ENCODE peak calls at places on chromosome 18, in four cellular contexts. T is WTC11, S is KBM-7, B is T-helper 1 cell. H is an unnamed sample.

GRCh38 chr18:48418000-48418399 is 8.8 kb upstream of the ZBTB7C start:
- DNase-seq in B (no peak), S (no peak), T (no peak), H (no peak)

GRCh38 chr18:76357585-76358265 is 137.3 kb downstream of the ZNF516 start:
- DNase-seq in B (no peak), T (no peak), S (no peak), H (no peak)

GRCh38 chr18:62937065-62937464 is 221.7 kb downstream of the PHLPP1 start:
- DNase-seq in S (no peak), B (no peak), T (no peak), H (no peak)

GRCh38 chr18:56952026-56952425 is 194.9 kb upstream of the BOD1L2 start:
- DNase-seq in S (no peak), B (no peak), T (no peak), H (no peak)

GRCh38 chr18:76260941-76261472 is 234.0 kb downstream of the ZNF516 start:
- DNase-seq in B (no peak), T (peak), S (no peak), H (no peak)

GRCh38 chr18:45837283-45838070 is 12.0 kb downstream of the SIGLEC15 start:
- DNase-seq in S (no peak), T (peak), B (peak), H (no peak)

GRCh38 chr18:2986150-2986865 is 26.6 kb downstream of the LPIN2 start:
- DNase-seq in S (no peak), T (no peak), B (no peak), H (no peak)

GRCh38 chr18:69894467-69894866 is 53.2 kb downstream of the CD226 start:
- DNase-seq in B (no peak), S (no peak), T (no peak), H (no peak)

GRCh38 chr18:7958081-7958896 is 391.2 kb downstream of the PTPRM start:
- DNase-seq in S (no peak), B (no peak), T (no peak), H (no peak)

GRCh38 chr18:50817898-50818250 is 1.9 kb downstream of the MRO start:
- DNase-seq in S (no peak), T (no peak), B (no peak), H (no peak)

GRCh38 chr18:33277431-33277830 is 163.1 kb downstream of the CCDC178 start:
- DNase-seq in S (no peak), B (no peak), T (no peak), H (no peak)

GRCh38 chr18:61926532-61926931 is 33.7 kb upstream of the RNF152 start:
- DNase-seq in B (no peak), T (no peak), S (peak), H (no peak)

GRCh38 chr18:74281639-74282358 is 10.0 kb downstream of the CYB5A start:
- DNase-seq in S (no peak), T (no peak), B (no peak), H (no peak)

GRCh38 chr18:32714571-32715148 is 58.2 kb downstream of the KLHL14 start:
- DNase-seq in T (peak), B (no peak), S (peak), H (no peak)

GRCh38 chr18:77857926-77858325 is 608.3 kb downstream of the GALR1 start:
- DNase-seq in S (no peak), B (no peak), T (no peak), H (no peak)

GRCh38 chr18:56189615-56190014 is 448.8 kb downstream of the TXNL1 start:
- DNase-seq in S (no peak), B (no peak), T (no peak), H (no peak)

GRCh38 chr18:47979611-47980200 is 49.2 kb upstream of the SMAD2 start:
- DNase-seq in T (no peak), S (peak), B (no peak), H (no peak)

GRCh38 chr18:1048048-1048447 is 143.4 kb downstream of the ADCYAP1 start:
- DNase-seq in B (no peak), T (no peak), S (no peak), H (no peak)

GRCh38 chr18:22550366-22550765 is 132.7 kb upstream of the CTAGE1 start:
- DNase-seq in S (no peak), B (no peak), T (no peak), H (no peak)

GRCh38 chr18:28175930-28176673 is 828 bp downstream of the CDH2 start:
- DNase-seq in T (peak), B (no peak), S (peak), H (no peak)

GRCh38 chr18:58315041-58315440 is 271.0 kb downstream of the NEDD4L start:
- DNase-seq in B (no peak), S (no peak), T (no peak), H (no peak)

GRCh38 chr18:3720818-3721545 is 271.0 kb downstream of the TGIF1 start:
- DNase-seq in B (no peak), T (no peak), S (no peak), H (no peak)

GRCh38 chr18:7382631-7383335 is 151.9 kb downstream of the LRRC30 start:
- DNase-seq in S (no peak), B (no peak), T (no peak), H (no peak)

GRCh38 chr18:22563098-22563707 is 145.5 kb upstream of the CTAGE1 start:
- DNase-seq in T (no peak), B (no peak), S (peak), H (no peak)

H was measured in posterior vena cava.